ENCODE peak calls at places on chromosome 15, in ten cellular contexts. G is stimulated activated CD4-positive, alpha-beta T cell treated with anti-CD3 and anti-CD28 coated beads, Interleukin-1b, Interleukin-23, amount 100 ng/mL, for 1 hour; L is lower lobe of right lung; V is globus pallidus; N is activated CD4-positive, alpha-beta T cell treated with anti-CD3 and anti-CD28 coated beads, Interleukin-2, amount 50 U/mL, for 24 hours; P is mesenchymal stem cell; H is naive thymus-derived CD8-positive, alpha-beta T cell; Q is cerebellar nuclear complex; K is ascending aorta; M is T follicular helper cell. R is an unnamed sample.

GRCh38 chr15:31235298-31236183 is 91.1 kb upstream of the KLF13 start:
- DNase-seq in H (no peak), M (no peak), K (no peak), P (peak), V (no peak), G (no peak), Q (no peak), N (no peak), L (no peak), R (peak)

GRCh38 chr15:48897144-48897814 is 19.3 kb downstream of the EID1 start:
- DNase-seq in P (peak), K (no peak), G (no peak), Q (no peak), M (no peak), N (no peak), L (no peak), V (peak), H (no peak), R (no peak)

GRCh38 chr15:68441045-68441743 is 9.2 kb upstream of the ITGA11 start:
- DNase-seq in H (no peak), N (no peak), L (no peak), M (no peak), V (no peak), Q (no peak), G (no peak), P (peak), K (no peak), R (no peak)

GRCh38 chr15:67105991-67106763 is 40.8 kb downstream of the SMAD3 start:
- DNase-seq in K (no peak), H (no peak), L (no peak), G (no peak), M (no peak), V (no peak), P (no peak), N (no peak), Q (no peak), R (no peak)

GRCh38 chr15:79954659-79955058 is 16.3 kb downstream of the BCL2A1 start:
- DNase-seq in N (no peak), L (peak), K (no peak), P (no peak), H (no peak), G (no peak), V (no peak), Q (no peak), M (no peak), R (no peak)

GRCh38 chr15:47378527-47378926 is 338.8 kb upstream of the SEMA6D start:
- DNase-seq in M (no peak), H (no peak), N (no peak), G (no peak), P (no peak), K (no peak), L (no peak), V (no peak), Q (no peak), R (no peak)

GRCh38 chr15:89088605-89089315 is 504 bp downstream of the ABHD2 start:
- DNase-seq in V (no peak), L (peak), K (peak), P (peak), G (no peak), H (no peak), N (no peak), M (no peak), Q (no peak), R (no peak)

GRCh38 chr15:27570746-27571145 is 528.4 kb downstream of the OCA2 start:
- DNase-seq in P (no peak), K (no peak), L (no peak), V (no peak), Q (no peak), N (no peak), M (no peak), G (no peak), H (no peak), R (no peak)

GRCh38 chr15:31148622-31149505 is 47.3 kb upstream of the TRPM1 start:
- DNase-seq in N (no peak), K (peak), L (no peak), M (no peak), G (no peak), V (no peak), H (no peak), P (no peak), Q (no peak), R (no peak)

GRCh38 chr15:61474796-61475195 is 245.7 kb upstream of the RORA start:
- DNase-seq in V (no peak), G (no peak), L (no peak), H (no peak), P (peak), M (no peak), Q (no peak), K (no peak), N (no peak), R (no peak)

GRCh38 chr15:69469467-69470191 is 17.0 kb downstream of the RPLP1 start:
- DNase-seq in G (no peak), H (no peak), P (peak), M (no peak), V (no peak), K (peak), Q (no peak), L (peak), N (no peak), R (no peak)

GRCh38 chr15:81303241-81304225 is 20.4 kb downstream of the STARD5 start:
- DNase-seq in N (no peak), K (no peak), M (no peak), P (no peak), H (no peak), V (peak), Q (no peak), L (no peak), G (no peak), R (no peak)

GRCh38 chr15:33031324-33031736 is 163.2 kb downstream of the FMN1 start:
- DNase-seq in Q (no peak), P (no peak), G (no peak), H (no peak), V (no peak), K (no peak), N (no peak), M (no peak), L (no peak), R (peak)

GRCh38 chr15:89654847-89655805 is at the start of gene KIF7:
- DNase-seq in L (no peak), K (no peak), M (no peak), V (no peak), N (no peak), G (no peak), P (peak), H (no peak), Q (no peak), R (no peak)

GRCh38 chr15:41578736-41579383 is 19.8 kb downstream of the TYRO3 start:
- DNase-seq in G (no peak), V (no peak), N (no peak), L (no peak), K (no peak), P (no peak), H (no peak), Q (no peak), M (no peak), R (no peak)

GRCh38 chr15:44069489-44069888 is 125.6 kb downstream of the FRMD5 start:
- DNase-seq in M (no peak), V (no peak), H (no peak), N (no peak), G (no peak), Q (no peak), L (no peak), P (no peak), K (no peak), R (no peak)

GRCh38 chr15:66824374-66824773 is 122.3 kb downstream of the SMAD6 start:
- DNase-seq in M (no peak), H (no peak), Q (no peak), N (no peak), L (no peak), G (no peak), K (no peak), V (no peak), P (no peak), R (no peak)

GRCh38 chr15:37824717-37825382 is 109.6 kb upstream of the TMCO5A start:
- DNase-seq in V (no peak), P (peak), M (no peak), N (no peak), L (no peak), Q (no peak), G (no peak), H (no peak), K (no peak), R (no peak)

GRCh38 chr15:60326824-60327654 is 70.7 kb downstream of the ANXA2 start:
- DNase-seq in P (peak), G (no peak), L (no peak), H (peak), V (peak), K (no peak), M (no peak), N (peak), Q (no peak), R (peak)

GRCh38 chr15:100997442-100997841 is 78.3 kb downstream of the LRRK1 start:
- DNase-seq in Q (no peak), L (no peak), H (no peak), N (no peak), G (no peak), V (no peak), K (no peak), P (no peak), M (no peak), R (no peak)

GRCh38 chr15:66595937-66596545 is 30.2 kb upstream of the LCTL start:
- DNase-seq in M (no peak), L (no peak), K (no peak), N (no peak), H (no peak), V (no peak), Q (no peak), G (no peak), P (no peak), R (no peak)

GRCh38 chr15:72033711-72034110 is 84.2 kb downstream of the MYO9A start:
- DNase-seq in M (no peak), Q (no peak), N (no peak), K (no peak), L (no peak), H (no peak), P (peak), G (no peak), V (no peak), R (no peak)

GRCh38 chr15:58535337-58535736 is 103.5 kb downstream of the LIPC start:
- DNase-seq in G (no peak), L (no peak), Q (no peak), M (no peak), K (no peak), P (no peak), N (no peak), V (no peak), H (no peak), R (no peak)

GRCh38 chr15:48442011-48442410 is 110.8 kb downstream of the DUT start:
- DNase-seq in P (no peak), V (no peak), G (no peak), N (no peak), K (no peak), L (no peak), M (no peak), H (no peak), Q (no peak), R (no peak)

GRCh38 chr15:88686166-88686565 is 47.4 kb downstream of the ISG20 start:
- DNase-seq in Q (no peak), P (no peak), M (no peak), L (no peak), V (no peak), H (no peak), G (no peak), K (no peak), N (no peak), R (no peak)

GRCh38 chr15:75786564-75786925 is 56.7 kb upstream of the UBE2Q2 start:
- DNase-seq in P (no peak), M (no peak), L (no peak), Q (no peak), H (no peak), V (no peak), K (peak), G (no peak), N (no peak), R (no peak)

GRCh38 chr15:70344666-70345065 is 246.9 kb upstream of the TLE3 start:
- DNase-seq in G (no peak), P (no peak), N (no peak), V (no peak), M (no peak), Q (no peak), K (peak), L (no peak), H (no peak), R (peak)

GRCh38 chr15:75662823-75663519 is 15.3 kb downstream of the SNX33 start:
- DNase-seq in G (no peak), Q (no peak), V (no peak), K (no peak), H (no peak), L (no peak), N (no peak), M (no peak), P (no peak), R (no peak)

GRCh38 chr15:64630403-64631107 is 144.8 kb downstream of the RBPMS2 start:
- DNase-seq in K (no peak), G (no peak), H (no peak), N (no peak), Q (no peak), P (peak), M (no peak), L (no peak), V (no peak), R (no peak)

GRCh38 chr15:73305331-73306211 is 63.2 kb downstream of the HCN4 start:
- DNase-seq in H (no peak), Q (no peak), M (no peak), K (no peak), V (peak), P (peak), N (no peak), L (no peak), G (no peak), R (peak)

GRCh38 chr15:79308874-79309273 is 2.0 kb upstream of the TMED3 start:
- DNase-seq in N (no peak), M (no peak), H (no peak), L (no peak), Q (no peak), P (no peak), K (no peak), V (no peak), G (no peak), R (peak)

GRCh38 chr15:45635191-45635638 is 386 bp downstream of the SQOR start:
- DNase-seq in N (peak), L (peak), H (peak), M (peak), V (no peak), G (peak), P (peak), K (peak), Q (no peak), R (no peak)

GRCh38 chr15:39061952-39062464 is 497.4 kb upstream of the RASGRP1 start:
- DNase-seq in N (no peak), G (no peak), M (no peak), L (no peak), K (no peak), Q (no peak), H (no peak), P (no peak), V (no peak), R (no peak)

GRCh38 chr15:81294501-81294850 is 29.5 kb downstream of the STARD5 start:
- DNase-seq in M (no peak), N (no peak), L (no peak), H (no peak), P (no peak), K (peak), G (no peak), V (no peak), Q (no peak), R (no peak)

GRCh38 chr15:51869074-51869425 is 39.6 kb downstream of the TMOD3 start:
- DNase-seq in N (no peak), M (no peak), K (no peak), L (no peak), P (peak), V (no peak), G (no peak), Q (no peak), H (no peak), R (no peak)

GRCh38 chr15:71716990-71717389 is 93.4 kb upstream of the NR2E3 start:
- DNase-seq in P (peak), M (no peak), L (no peak), H (no peak), Q (no peak), V (no peak), G (no peak), K (no peak), N (no peak), R (no peak)